ENCODE peak calls at places on chromosomes 12 and 14, in ten cellular contexts. L, U, K, E, F, S, R, Z, A and J are unnamed samples.

GRCh38 chr12:41972196-41972994 is 172.3 kb downstream of the GXYLT1 start:
- DNase-seq in L (no peak), U (no peak), K (no peak), E (no peak), F (no peak), S (no peak), R (no peak), Z (no peak), A (no peak), J (peak)

GRCh38 chr12:7144414-7145120 is 14.4 kb downstream of the CLSTN3 start:
- DNase-seq in L (peak), U (peak), K (no peak), E (peak), F (peak), S (no peak), R (no peak), Z (no peak), A (peak), J (peak)

GRCh38 chr12:112130461-112130998 is 5.2 kb downstream of the TRAFD1 start:
- DNase-seq in L (peak), U (peak), K (no peak), E (no peak), F (peak), S (no peak), R (no peak), Z (no peak), A (peak), J (no peak)

GRCh38 chr12:86950043-86950838 is 694.0 kb upstream of the MGAT4C start:
- DNase-seq in L (no peak), U (peak), K (no peak), E (no peak), F (no peak), S (no peak), R (no peak), Z (no peak), A (no peak), J (peak)

GRCh38 chr14:100374891-100375272 is 51.7 kb downstream of the SLC25A47 start:
- DNase-seq in L (peak), U (no peak), K (no peak), E (no peak), F (no peak), S (no peak), R (no peak), Z (no peak), A (no peak), J (no peak)

GRCh38 chr12:20967756-20968155 is 157.3 kb downstream of the SLCO1B3 start:
- DNase-seq in L (no peak), U (no peak), K (no peak), E (no peak), F (no peak), S (no peak), R (no peak), Z (no peak), A (no peak), J (no peak)

GRCh38 chr12:57628280-57629191 is 4.5 kb downstream of the B4GALNT1 start:
- DNase-seq in L (no peak), U (no peak), K (no peak), E (no peak), F (no peak), S (no peak), R (no peak), Z (no peak), A (no peak), J (no peak)

GRCh38 chr12:104414581-104415305 is 42.0 kb upstream of the CHST11 start:
- DNase-seq in L (no peak), U (peak), K (no peak), E (peak), F (no peak), S (no peak), R (no peak), Z (no peak), A (no peak), J (no peak)

GRCh38 chr14:77883479-77884238 is 83.8 kb downstream of the ADCK1 start:
- DNase-seq in L (no peak), U (no peak), K (no peak), E (peak), F (no peak), S (no peak), R (no peak), Z (no peak), A (no peak), J (no peak)

GRCh38 chr12:30862486-30862885 is 64.1 kb upstream of the TSPAN11 start:
- DNase-seq in L (peak), U (peak), K (peak), E (no peak), F (peak), S (no peak), R (no peak), Z (no peak), A (no peak), J (no peak)

GRCh38 chr14:30131698-30132097 is 204.1 kb upstream of the PRKD1 start:
- DNase-seq in L (no peak), U (no peak), K (no peak), E (no peak), F (no peak), S (no peak), R (no peak), Z (no peak), A (no peak), J (no peak)

GRCh38 chr12:102454808-102455760 is 25.3 kb downstream of the IGF1 start:
- DNase-seq in L (peak), U (no peak), K (no peak), E (no peak), F (peak), S (no peak), R (no peak), Z (no peak), A (no peak), J (no peak)

GRCh38 chr14:71720978-71721624 is 211.1 kb upstream of the RGS6 start:
- DNase-seq in L (peak), U (peak), K (no peak), E (peak), F (peak), S (peak), R (no peak), Z (peak), A (peak), J (peak)

GRCh38 chr14:51014086-51014485 is 69.8 kb upstream of the PYGL start:
- DNase-seq in L (peak), U (peak), K (no peak), E (no peak), F (peak), S (no peak), R (no peak), Z (no peak), A (no peak), J (no peak)

GRCh38 chr12:122872815-122873361 is 23.0 kb downstream of the VPS37B start:
- DNase-seq in L (no peak), U (peak), K (no peak), E (no peak), F (no peak), S (no peak), R (peak), Z (no peak), A (no peak), J (no peak)

GRCh38 chr14:31180299-31181051 is 27.1 kb downstream of the HECTD1 start:
- DNase-seq in L (no peak), U (no peak), K (no peak), E (no peak), F (no peak), S (no peak), R (no peak), Z (no peak), A (no peak), J (no peak)

GRCh38 chr14:44895716-44896115 is 66.0 kb downstream of the KLHL28 start:
- DNase-seq in L (peak), U (peak), K (no peak), E (no peak), F (peak), S (no peak), R (no peak), Z (peak), A (no peak), J (no peak)

GRCh38 chr14:92841930-92842329 is 47.8 kb downstream of the GOLGA5 start:
- DNase-seq in L (no peak), U (no peak), K (no peak), E (no peak), F (no peak), S (no peak), R (no peak), Z (no peak), A (no peak), J (no peak)

GRCh38 chr12:66132408-66132807 is 1.9 kb upstream of the LLPH start:
- DNase-seq in L (peak), U (peak), K (no peak), E (no peak), F (peak), S (no peak), R (no peak), Z (no peak), A (no peak), J (peak)

GRCh38 chr12:89971880-89972279 is 263.2 kb upstream of the ATP2B1 start:
- DNase-seq in L (peak), U (no peak), K (no peak), E (no peak), F (peak), S (no peak), R (no peak), Z (no peak), A (no peak), J (no peak)

GRCh38 chr12:31874961-31875608 is 84.1 kb upstream of the RESF1 start:
- DNase-seq in L (peak), U (peak), K (peak), E (no peak), F (peak), S (no peak), R (peak), Z (no peak), A (peak), J (peak)

GRCh38 chr14:20556500-20557211 is 4.2 kb downstream of the RNASE9 start:
- DNase-seq in L (no peak), U (no peak), K (no peak), E (no peak), F (no peak), S (no peak), R (no peak), Z (no peak), A (no peak), J (no peak)

GRCh38 chr14:53278602-53279506 is 125.7 kb upstream of the DDHD1 start:
- DNase-seq in L (peak), U (peak), K (no peak), E (no peak), F (peak), S (peak), R (no peak), Z (no peak), A (peak), J (peak)

GRCh38 chr14:37254411-37254947 is 56.7 kb downstream of the MIPOL1 start:
- DNase-seq in L (no peak), U (no peak), K (no peak), E (no peak), F (no peak), S (no peak), R (no peak), Z (no peak), A (no peak), J (no peak)

GRCh38 chr12:127663716-127664115 is 603.3 kb upstream of the TMEM132C start:
- DNase-seq in L (no peak), U (no peak), K (no peak), E (no peak), F (no peak), S (no peak), R (no peak), Z (no peak), A (no peak), J (no peak)

GRCh38 chr12:124407074-124407473 is 112.2 kb downstream of the RFLNA start:
- DNase-seq in L (no peak), U (no peak), K (no peak), E (no peak), F (no peak), S (no peak), R (no peak), Z (no peak), A (no peak), J (no peak)

GRCh38 chr14:71610149-71610548 is 322.1 kb upstream of the RGS6 start:
- DNase-seq in L (peak), U (no peak), K (no peak), E (no peak), F (no peak), S (no peak), R (no peak), Z (no peak), A (no peak), J (no peak)

GRCh38 chr12:130166306-130166705 is 4.0 kb downstream of the FZD10 start:
- DNase-seq in L (no peak), U (no peak), K (no peak), E (no peak), F (no peak), S (no peak), R (peak), Z (no peak), A (no peak), J (no peak)

GRCh38 chr12:113270709-113271009 is 49.4 kb downstream of the TPCN1 start:
- DNase-seq in L (no peak), U (no peak), K (no peak), E (no peak), F (no peak), S (no peak), R (no peak), Z (no peak), A (no peak), J (no peak)